ENCODE peak calls at places on chromosomes 12 and 14, in seven cellular contexts. X is nephron progenitor cell, I is GM10248, B is prostate gland, U is fibroblast of lung, H is MCF 10A, D is tibial nerve. V is an unnamed sample.

GRCh38 chr14:49615776-49616175 is 4.7 kb downstream of the RPL36AL start:
- DNase-seq in X (no peak), U (no peak), B (no peak), D (no peak), H (no peak), I (no peak), V (no peak)

GRCh38 chr14:64442300-64442988 is 22.9 kb upstream of the AKAP5 start:
- DNase-seq in I (no peak), H (no peak), U (no peak), X (no peak), B (no peak), D (no peak), V (no peak)

GRCh38 chr12:132374821-132375445 is 45.5 kb upstream of the GALNT9 start:
- DNase-seq in B (no peak), H (no peak), D (no peak), X (no peak), U (no peak), I (no peak), V (no peak)

GRCh38 chr12:2691001-2691339 is 103.8 kb upstream of the FKBP4 start:
- DNase-seq in X (peak; percentile 65), B (no peak), U (peak; percentile 21), I (no peak), H (no peak), D (no peak), V (no peak)

GRCh38 chr14:59511916-59512530 is 27.7 kb downstream of the JKAMP start:
- DNase-seq in I (peak; percentile 16), D (no peak), B (no peak), H (peak; percentile 4), U (no peak), X (peak; percentile 44), V (peak; percentile 24)

GRCh38 chr12:101782544-101782855 is 43.2 kb upstream of the SYCP3 start:
- DNase-seq in X (no peak), U (peak; percentile 12), H (no peak), B (no peak), I (no peak), D (no peak), V (no peak)

GRCh38 chr12:459430-460258 is at the start of gene B4GALNT3:
- DNase-seq in I (peak; percentile 43), H (peak; percentile 39), U (no peak), X (peak; percentile 79), D (no peak), B (peak; percentile 54), V (peak; percentile 61)

GRCh38 chr12:29282452-29282851 is 98.5 kb downstream of the ERGIC2 start:
- DNase-seq in D (no peak), U (no peak), B (no peak), I (no peak), X (no peak), H (no peak), V (no peak)

GRCh38 chr14:71713061-71713850 is 219.0 kb upstream of the RGS6 start:
- DNase-seq in U (peak; percentile 29), I (no peak), H (peak; percentile 27), X (no peak), B (no peak), D (no peak), V (no peak)

GRCh38 chr14:50089213-50089612 is 27.2 kb downstream of the VCPKMT start:
- DNase-seq in H (no peak), X (no peak), B (no peak), D (no peak), U (no peak), I (no peak), V (no peak)

GRCh38 chr14:59482471-59483331 is 1.5 kb downstream of the L3HYPDH start:
- DNase-seq in D (peak; percentile 32), H (peak; percentile 90), U (peak; percentile 79), I (no peak), B (peak; percentile 12), X (no peak), V (peak; percentile 37)

GRCh38 chr14:54606631-54607133 is 39.8 kb downstream of the SAMD4A start:
- DNase-seq in D (no peak), H (no peak), I (no peak), U (peak; percentile 51), B (no peak), X (no peak), V (no peak)

GRCh38 chr14:105489607-105490317 is 1.3 kb upstream of the TEDC1 start:
- DNase-seq in I (peak; percentile 81), B (peak; percentile 90), D (peak; percentile 93), H (peak; percentile 88), X (peak; percentile 83), U (peak; percentile 77), V (peak; percentile 89)

GRCh38 chr12:113788020-113788856 is 177.9 kb downstream of the RBM19 start:
- DNase-seq in U (peak; percentile 11), X (no peak), I (no peak), D (no peak), B (no peak), H (peak; percentile 73), V (no peak)

GRCh38 chr12:64392221-64392620 is 1.7 kb upstream of the C12orf56 start:
- DNase-seq in U (peak; percentile 69), X (no peak), I (peak; percentile 45), B (no peak), D (peak; percentile 21), H (peak; percentile 58), V (peak; percentile 45)

GRCh38 chr14:70257526-70257925 is 68.8 kb upstream of the SLC8A3 start:
- DNase-seq in X (no peak), H (peak; percentile 47), U (no peak), D (no peak), B (no peak), I (peak; percentile 47), V (peak; percentile 68)

GRCh38 chr12:57719777-57720605 is 18.6 kb downstream of the AGAP2 start:
- DNase-seq in U (no peak), I (peak; percentile 10), H (no peak), B (no peak), X (no peak), D (no peak), V (no peak)

GRCh38 chr12:6532927-6533652 is 1.2 kb upstream of the GAPDH start:
- DNase-seq in D (peak; percentile 51), U (peak; percentile 57), I (peak; percentile 67), H (peak; percentile 85), B (peak; percentile 59), X (peak; percentile 36), V (peak; percentile 74)

GRCh38 chr12:27732281-27732680 is 21.6 kb downstream of the MRPS35 start:
- DNase-seq in H (peak; percentile 28), D (no peak), I (no peak), B (no peak), X (no peak), U (peak; percentile 6), V (peak; percentile 31)
- TF ChIP-seq CTCF in H (no peak), D (no peak), I (peak; percentile 7), B (no peak), X (no peak), U (no peak), V (peak; percentile 21)

GRCh38 chr14:87745507-87746118 is 247.4 kb downstream of the GALC start:
- DNase-seq in X (peak; percentile 43), D (no peak), U (peak; percentile 3), H (peak; percentile 66), I (peak; percentile 39), B (no peak), V (peak; percentile 44)
- TF ChIP-seq CTCF in X (peak; percentile 67), D (peak; percentile 17), U (peak; percentile 28), H (peak; percentile 61), I (peak; percentile 77), B (peak; percentile 21), V (peak; percentile 42)

GRCh38 chr12:48002773-48003218 is 1.5 kb downstream of the COL2A1 start:
- DNase-seq in U (peak; percentile 25), I (no peak), B (no peak), H (no peak), X (peak; percentile 76), D (no peak), V (no peak)

GRCh38 chr12:48004941-48005749 is 869 bp upstream of the COL2A1 start:
- DNase-seq in I (no peak), U (no peak), X (peak; percentile 46), B (no peak), H (no peak), D (no peak), V (no peak)

GRCh38 chr12:48004039-48004940 is at the start of gene COL2A1:
- DNase-seq in H (no peak), B (no peak), D (no peak), U (peak; percentile 15), I (no peak), X (peak; percentile 88), V (no peak)

GRCh38 chr12:48002179-48002601 is 2.1 kb downstream of the COL2A1 start:
- DNase-seq in B (no peak), D (no peak), X (peak; percentile 34), U (no peak), I (no peak), H (no peak), V (no peak)

GRCh38 chr12:48003226-48004038 is 844 bp downstream of the COL2A1 start:
- DNase-seq in H (no peak), U (peak; percentile 17), D (no peak), X (peak; percentile 53), I (no peak), B (no peak), V (no peak)
- TF ChIP-seq CTCF in H (no peak), U (no peak), D (no peak), X (no peak), I (no peak), B (no peak), V (no peak)

GRCh38 chr12:12734054-12734453 is 16.9 kb downstream of the CDKN1B start:
- DNase-seq in I (no peak), U (peak; percentile 66), H (peak; percentile 18), B (no peak), X (no peak), D (no peak), V (no peak)

GRCh38 chr12:12734561-12735071 is 17.4 kb downstream of the CDKN1B start:
- DNase-seq in U (no peak), I (no peak), B (no peak), D (no peak), H (no peak), X (no peak), V (no peak)

GRCh38 chr12:12735301-12735700 is 18.1 kb downstream of the CDKN1B start:
- DNase-seq in B (no peak), I (no peak), D (no peak), H (no peak), U (no peak), X (no peak), V (no peak)

GRCh38 chr12:12733118-12733517 is 15.9 kb downstream of the CDKN1B start:
- DNase-seq in X (no peak), H (no peak), D (no peak), U (no peak), I (no peak), B (no peak), V (no peak)

GRCh38 chr12:12736759-12737676 is 19.9 kb downstream of the CDKN1B start:
- DNase-seq in D (no peak), I (no peak), B (no peak), X (no peak), U (peak; percentile 69), H (peak; percentile 55), V (no peak)
- TF ChIP-seq CTCF in D (peak; percentile 25), I (peak; percentile 52), B (peak; percentile 44), X (peak; percentile 55), U (peak; percentile 44), H (peak; percentile 52), V (no peak)

GRCh38 chr12:1629338-1630080 is 478 bp downstream of the WNT5B start:
- DNase-seq in X (peak; percentile 73), D (no peak), H (no peak), U (no peak), I (peak; percentile 54), B (no peak), V (peak; percentile 9)
- TF ChIP-seq CTCF in X (peak; percentile 13), D (no peak), H (peak; percentile 6), U (no peak), I (no peak), B (peak; percentile 16), V (peak; percentile 48)

V was measured in Calu3.